ENCODE peak calls at places on chromosomes 2 and 18, in ten cellular contexts. One of them, this sample, is unnamed.

GRCh38 chr2:205058409-205058808 is 513.1 kb downstream of the PARD3B start:
- DNase-seq in NB4: no peak
- DNase-seq in upper lobe of right lung: no peak
- DNase-seq in AG04450: no peak
- DNase-seq in cardiac muscle cell: no peak
- DNase-seq in AG04449: no peak
- DNase-seq in fibroblast of mammary gland: peak; percentile 22
- DNase-seq in epithelial cell of esophagus: peak; percentile 46
- DNase-seq in heart right ventricle: no peak
- DNase-seq in tibial artery: no peak
- DNase-seq in this sample: peak; percentile 6

GRCh38 chr18:78643981-78644380 is 335.6 kb upstream of the SALL3 start:
- DNase-seq in fibroblast of mammary gland: no peak
- DNase-seq in NB4: no peak
- DNase-seq in epithelial cell of esophagus: no peak
- DNase-seq in cardiac muscle cell: no peak
- DNase-seq in AG04449: no peak
- DNase-seq in upper lobe of right lung: no peak
- DNase-seq in AG04450: no peak
- DNase-seq in tibial artery: no peak
- DNase-seq in heart right ventricle: no peak
- DNase-seq in this sample: no peak

GRCh38 chr2:232321156-232321816 is 57.3 kb upstream of the ALPP start:
- DNase-seq in tibial artery: peak; percentile 31
- DNase-seq in AG04449: no peak
- DNase-seq in cardiac muscle cell: no peak
- DNase-seq in AG04450: no peak
- DNase-seq in epithelial cell of esophagus: no peak
- DNase-seq in upper lobe of right lung: no peak
- DNase-seq in heart right ventricle: no peak
- DNase-seq in NB4: peak; percentile 49
- DNase-seq in fibroblast of mammary gland: no peak
- DNase-seq in this sample: no peak

GRCh38 chr2:88897718-88898117 is 206.2 kb downstream of the RPIA start:
- DNase-seq in AG04449: no peak
- DNase-seq in tibial artery: no peak
- DNase-seq in epithelial cell of esophagus: no peak
- DNase-seq in upper lobe of right lung: no peak
- DNase-seq in heart right ventricle: no peak
- DNase-seq in AG04450: no peak
- DNase-seq in fibroblast of mammary gland: no peak
- DNase-seq in cardiac muscle cell: no peak
- DNase-seq in NB4: peak; percentile 64
- DNase-seq in this sample: no peak

GRCh38 chr2:43484323-43484930 is 111.4 kb downstream of the THADA start:
- DNase-seq in fibroblast of mammary gland: peak; percentile 94
- DNase-seq in AG04450: peak; percentile 61
- DNase-seq in NB4: peak; percentile 87
- DNase-seq in cardiac muscle cell: peak; percentile 81
- DNase-seq in heart right ventricle: no peak
- DNase-seq in epithelial cell of esophagus: peak; percentile 79
- DNase-seq in AG04449: peak; percentile 37
- DNase-seq in upper lobe of right lung: no peak
- DNase-seq in tibial artery: no peak
- DNase-seq in this sample: peak; percentile 95

GRCh38 chr18:8765692-8766463 is 60.5 kb downstream of the MTCL1 start:
- DNase-seq in AG04449: no peak
- DNase-seq in cardiac muscle cell: peak; percentile 40
- DNase-seq in NB4: no peak
- DNase-seq in fibroblast of mammary gland: peak; percentile 15
- DNase-seq in AG04450: no peak
- DNase-seq in heart right ventricle: no peak
- DNase-seq in tibial artery: no peak
- DNase-seq in upper lobe of right lung: no peak
- DNase-seq in epithelial cell of esophagus: no peak
- DNase-seq in this sample: peak; percentile 32

GRCh38 chr2:206154197-206154596 is 5.0 kb downstream of the NDUFS1 start:
- DNase-seq in cardiac muscle cell: peak; percentile 8
- DNase-seq in heart right ventricle: no peak
- DNase-seq in upper lobe of right lung: no peak
- DNase-seq in tibial artery: no peak
- DNase-seq in epithelial cell of esophagus: peak; percentile 13
- DNase-seq in fibroblast of mammary gland: peak; percentile 16
- DNase-seq in NB4: peak; percentile 96
- DNase-seq in AG04450: no peak
- DNase-seq in AG04449: no peak
- DNase-seq in this sample: peak; percentile 45

GRCh38 chr18:48711651-48712486 is 173.0 kb downstream of the CTIF start:
- DNase-seq in fibroblast of mammary gland: peak; percentile 60
- DNase-seq in AG04449: no peak
- DNase-seq in heart right ventricle: peak; percentile 28
- DNase-seq in AG04450: no peak
- DNase-seq in cardiac muscle cell: peak; percentile 64
- DNase-seq in tibial artery: no peak
- DNase-seq in epithelial cell of esophagus: peak; percentile 25
- DNase-seq in NB4: peak; percentile 39
- DNase-seq in upper lobe of right lung: no peak
- DNase-seq in this sample: peak; percentile 70

GRCh38 chr2:86139981-86140380 is 33.9 kb downstream of the PTCD3 start:
- DNase-seq in tibial artery: no peak
- DNase-seq in fibroblast of mammary gland: no peak
- DNase-seq in AG04450: no peak
- DNase-seq in AG04449: no peak
- DNase-seq in cardiac muscle cell: no peak
- DNase-seq in heart right ventricle: no peak
- DNase-seq in upper lobe of right lung: no peak
- DNase-seq in NB4: no peak
- DNase-seq in epithelial cell of esophagus: no peak
- DNase-seq in this sample: no peak

GRCh38 chr18:12046751-12047335 is 46.8 kb upstream of the ANKRD62 start:
- DNase-seq in tibial artery: no peak
- DNase-seq in fibroblast of mammary gland: no peak
- DNase-seq in epithelial cell of esophagus: no peak
- DNase-seq in AG04450: no peak
- DNase-seq in NB4: no peak
- DNase-seq in heart right ventricle: no peak
- DNase-seq in AG04449: no peak
- DNase-seq in cardiac muscle cell: no peak
- DNase-seq in upper lobe of right lung: no peak
- DNase-seq in this sample: no peak

GRCh38 chr2:1595274-1595673 is 149.0 kb downstream of the PXDN start:
- DNase-seq in AG04450: no peak
- DNase-seq in AG04449: no peak
- DNase-seq in heart right ventricle: no peak
- DNase-seq in cardiac muscle cell: no peak
- DNase-seq in NB4: no peak
- DNase-seq in epithelial cell of esophagus: no peak
- DNase-seq in upper lobe of right lung: peak; percentile 6
- DNase-seq in tibial artery: no peak
- DNase-seq in fibroblast of mammary gland: no peak
- DNase-seq in this sample: no peak

GRCh38 chr2:178282075-178282474 is 87.8 kb downstream of the OSBPL6 start:
- DNase-seq in tibial artery: no peak
- DNase-seq in cardiac muscle cell: no peak
- DNase-seq in heart right ventricle: no peak
- DNase-seq in fibroblast of mammary gland: peak; percentile 92
- DNase-seq in epithelial cell of esophagus: peak; percentile 94
- DNase-seq in AG04450: peak; percentile 56
- DNase-seq in AG04449: no peak
- DNase-seq in NB4: no peak
- DNase-seq in upper lobe of right lung: no peak
- DNase-seq in this sample: peak; percentile 94

GRCh38 chr2:26666671-26667070 is 25.5 kb upstream of the CIB4 start:
- DNase-seq in tibial artery: peak; percentile 21
- DNase-seq in AG04450: no peak
- DNase-seq in heart right ventricle: no peak
- DNase-seq in upper lobe of right lung: no peak
- DNase-seq in NB4: no peak
- DNase-seq in fibroblast of mammary gland: no peak
- DNase-seq in AG04449: no peak
- DNase-seq in epithelial cell of esophagus: no peak
- DNase-seq in cardiac muscle cell: no peak
- DNase-seq in this sample: no peak

GRCh38 chr2:28821295-28821958 is 10.8 kb downstream of the SPDYA start:
- DNase-seq in cardiac muscle cell: peak; percentile 56
- DNase-seq in epithelial cell of esophagus: peak; percentile 74
- DNase-seq in AG04450: no peak
- DNase-seq in NB4: peak; percentile 79
- DNase-seq in upper lobe of right lung: no peak
- DNase-seq in AG04449: no peak
- DNase-seq in tibial artery: no peak
- DNase-seq in fibroblast of mammary gland: peak; percentile 72
- DNase-seq in heart right ventricle: no peak
- DNase-seq in this sample: peak; percentile 75

GRCh38 chr2:186546842-186547241 is 43.0 kb upstream of the ITGAV start:
- DNase-seq in AG04449: no peak
- DNase-seq in tibial artery: no peak
- DNase-seq in NB4: no peak
- DNase-seq in heart right ventricle: no peak
- DNase-seq in fibroblast of mammary gland: peak; percentile 56
- DNase-seq in AG04450: no peak
- DNase-seq in cardiac muscle cell: no peak
- DNase-seq in epithelial cell of esophagus: no peak
- DNase-seq in upper lobe of right lung: no peak
- DNase-seq in this sample: peak; percentile 56

GRCh38 chr2:204886713-204887112 is 341.4 kb downstream of the PARD3B start:
- DNase-seq in tibial artery: no peak
- DNase-seq in epithelial cell of esophagus: no peak
- DNase-seq in fibroblast of mammary gland: no peak
- DNase-seq in upper lobe of right lung: no peak
- DNase-seq in heart right ventricle: no peak
- DNase-seq in cardiac muscle cell: peak; percentile 25
- DNase-seq in AG04450: no peak
- DNase-seq in NB4: no peak
- DNase-seq in AG04449: no peak
- DNase-seq in this sample: no peak

DNA sequence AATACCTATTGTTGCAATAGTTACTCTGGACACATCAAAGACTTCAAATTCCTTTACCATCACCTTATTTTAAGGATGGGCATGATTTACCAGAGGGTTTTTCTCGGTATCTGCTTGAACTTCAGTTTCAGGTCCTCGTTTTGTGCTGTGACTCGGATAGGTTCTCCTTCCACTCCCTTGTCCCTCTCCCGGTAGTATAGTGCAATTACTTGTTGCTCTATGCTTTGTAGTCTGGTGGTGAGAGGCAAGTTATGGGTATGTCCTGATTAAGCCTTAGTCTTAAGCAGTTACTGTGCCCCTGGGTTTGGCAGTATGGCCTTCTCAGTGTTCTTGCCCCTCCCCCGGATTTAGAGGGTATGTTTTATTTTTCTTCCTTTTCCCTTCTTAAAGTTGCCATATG is 96.6 kb downstream of the RHBDD1 start:
- DNase-seq in tibial artery: no peak
- DNase-seq in cardiac muscle cell: no peak
- DNase-seq in AG04449: no peak
- DNase-seq in AG04450: no peak
- DNase-seq in NB4: no peak
- DNase-seq in epithelial cell of esophagus: peak; percentile 3
- DNase-seq in fibroblast of mammary gland: no peak
- DNase-seq in upper lobe of right lung: no peak
- DNase-seq in heart right ventricle: no peak
- DNase-seq in this sample: no peak
- TF ChIP-seq CTCF in tibial artery: no peak
- TF ChIP-seq CTCF in cardiac muscle cell: no peak
- TF ChIP-seq CTCF in AG04449: no peak
- TF ChIP-seq CTCF in AG04450: no peak
- TF ChIP-seq CTCF in NB4: no peak
- TF ChIP-seq CTCF in epithelial cell of esophagus: no peak
- TF ChIP-seq CTCF in fibroblast of mammary gland: no peak
- TF ChIP-seq CTCF in upper lobe of right lung: no peak
- TF ChIP-seq CTCF in heart right ventricle: no peak
- TF ChIP-seq CTCF in this sample: no peak

GRCh38 chr2:216596234-216596985 is 36.8 kb upstream of the IGFBP2 start:
- DNase-seq in upper lobe of right lung: no peak
- DNase-seq in epithelial cell of esophagus: no peak
- DNase-seq in tibial artery: no peak
- DNase-seq in AG04450: peak; percentile 67
- DNase-seq in heart right ventricle: no peak
- DNase-seq in AG04449: peak; percentile 31
- DNase-seq in cardiac muscle cell: no peak
- DNase-seq in fibroblast of mammary gland: peak; percentile 90
- DNase-seq in NB4: no peak
- DNase-seq in this sample: peak; percentile 79
- H3K4me3 ChIP-seq in upper lobe of right lung: no peak overlapping the region
- H3K4me3 ChIP-seq in epithelial cell of esophagus: no peak overlapping the region
- H3K4me3 ChIP-seq in tibial artery: no peak overlapping the region
- H3K4me3 ChIP-seq in AG04450: no peak overlapping the region
- H3K4me3 ChIP-seq in heart right ventricle: peak overlapping the region; percentile 6
- H3K4me3 ChIP-seq in AG04449: no peak overlapping the region
- H3K4me3 ChIP-seq in cardiac muscle cell: no peak overlapping the region
- H3K4me3 ChIP-seq in fibroblast of mammary gland: no peak overlapping the region
- H3K4me3 ChIP-seq in NB4: no peak overlapping the region
- H3K4me3 ChIP-seq in this sample: no peak overlapping the region

GRCh38 chr2:25453199-25453903 is 111.6 kb upstream of the DNMT3A start:
- DNase-seq in cardiac muscle cell: no peak
- DNase-seq in upper lobe of right lung: no peak
- DNase-seq in heart right ventricle: no peak
- DNase-seq in fibroblast of mammary gland: peak; percentile 17
- DNase-seq in NB4: no peak
- DNase-seq in tibial artery: no peak
- DNase-seq in epithelial cell of esophagus: peak; percentile 13
- DNase-seq in AG04449: no peak
- DNase-seq in AG04450: no peak
- DNase-seq in this sample: no peak
- TF ChIP-seq CTCF in cardiac muscle cell: no peak
- TF ChIP-seq CTCF in upper lobe of right lung: no peak
- TF ChIP-seq CTCF in heart right ventricle: no peak
- TF ChIP-seq CTCF in fibroblast of mammary gland: no peak
- TF ChIP-seq CTCF in NB4: no peak
- TF ChIP-seq CTCF in tibial artery: no peak
- TF ChIP-seq CTCF in epithelial cell of esophagus: no peak
- TF ChIP-seq CTCF in AG04449: no peak
- TF ChIP-seq CTCF in AG04450: no peak
- TF ChIP-seq CTCF in this sample: no peak

DNA sequence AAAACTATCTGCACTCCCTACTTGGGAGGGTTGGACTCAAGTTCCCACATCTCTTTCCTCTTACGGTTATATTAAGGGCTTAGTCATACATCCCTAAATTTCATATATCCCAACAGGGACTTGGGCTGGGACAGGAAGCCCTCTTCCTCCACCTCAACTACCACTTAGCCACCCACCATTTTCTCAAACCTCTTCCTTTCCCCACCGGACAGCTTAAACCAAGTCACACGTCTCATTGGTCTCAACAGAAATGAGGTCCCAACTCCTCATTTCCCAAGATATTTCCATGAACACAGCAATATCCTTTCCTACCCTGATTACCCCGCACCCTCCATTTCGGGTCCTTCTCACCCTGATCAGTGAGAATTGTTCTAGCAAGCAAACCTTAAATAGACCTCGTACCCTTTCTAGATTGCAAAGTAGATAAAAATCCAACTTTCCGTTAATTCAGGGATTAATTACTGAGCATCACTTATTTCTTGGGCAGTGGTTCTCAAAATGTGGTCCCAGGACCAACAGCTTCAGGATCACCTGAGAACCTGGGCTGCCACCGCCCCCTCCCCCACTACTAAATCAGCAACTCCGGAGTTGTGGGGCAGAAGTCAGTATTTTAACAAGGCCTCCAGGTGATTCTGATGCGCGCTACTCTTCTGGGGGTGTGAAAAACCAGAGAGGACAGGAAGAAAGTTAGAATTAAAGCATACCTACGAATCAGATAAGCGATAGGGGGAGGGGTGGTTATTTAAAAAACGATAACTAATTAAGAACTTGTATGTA is 548 bp downstream of the ZSCAN30 start:
- DNase-seq in heart right ventricle: no peak
- DNase-seq in AG04450: no peak
- DNase-seq in tibial artery: no peak
- DNase-seq in AG04449: no peak
- DNase-seq in epithelial cell of esophagus: no peak
- DNase-seq in NB4: peak; percentile 25
- DNase-seq in cardiac muscle cell: peak; percentile 1
- DNase-seq in upper lobe of right lung: peak; percentile 67
- DNase-seq in fibroblast of mammary gland: peak; percentile 65
- DNase-seq in this sample: peak; percentile 14
- H3K4me3 ChIP-seq in heart right ventricle: peak overlapping the region; percentile 68
- H3K4me3 ChIP-seq in AG04450: peak overlapping the region; percentile 89
- H3K4me3 ChIP-seq in tibial artery: peak overlapping the region; percentile 79
- H3K4me3 ChIP-seq in AG04449: peak overlapping the region; percentile 82
- H3K4me3 ChIP-seq in epithelial cell of esophagus: peak overlapping the region; percentile 85
- H3K4me3 ChIP-seq in NB4: peak overlapping the region; percentile 75
- H3K4me3 ChIP-seq in cardiac muscle cell: peak overlapping the region; percentile 67
- H3K4me3 ChIP-seq in upper lobe of right lung: peak overlapping the region; percentile 85
- H3K4me3 ChIP-seq in fibroblast of mammary gland: peak overlapping the region; percentile 81
- H3K4me3 ChIP-seq in this sample: peak overlapping the region; percentile 63

This sample was measured in fibroblast of pulmonary artery.